ENCODE peak calls at places on chromosome 17, in five cellular contexts. One of them, this sample, is unnamed.

GRCh38 chr17:437545-437944 is 84.9 kb upstream of the RPH3AL start:
- DNase-seq in NCI-H1436: no peak
- DNase-seq in GM06990: no peak
- DNase-seq in fibroblast of the aortic adventitia: no peak
- DNase-seq in fibroblast of lung: no peak
- DNase-seq in this sample: no peak

GRCh38 chr17:8359769-8360168 is 16.7 kb downstream of the KRABD2 start:
- DNase-seq in GM06990: no peak
- DNase-seq in fibroblast of lung: peak
- DNase-seq in NCI-H1436: no peak
- DNase-seq in fibroblast of the aortic adventitia: peak
- DNase-seq in this sample: no peak

GRCh38 chr17:58991718-58992331 is 114.9 kb downstream of the TRIM37 start:
- DNase-seq in fibroblast of the aortic adventitia: peak
- DNase-seq in NCI-H1436: no peak
- DNase-seq in GM06990: peak
- DNase-seq in fibroblast of lung: peak
- DNase-seq in this sample: no peak

GRCh38 chr17:60047590-60047989 is 31.1 kb downstream of the HEATR6 start:
- DNase-seq in fibroblast of the aortic adventitia: no peak
- DNase-seq in NCI-H1436: no peak
- DNase-seq in fibroblast of lung: no peak
- DNase-seq in GM06990: no peak
- DNase-seq in this sample: no peak

GRCh38 chr17:77234695-77235094 is 93.9 kb downstream of the SEC14L1 start:
- DNase-seq in GM06990: no peak
- DNase-seq in NCI-H1436: no peak
- DNase-seq in fibroblast of the aortic adventitia: no peak
- DNase-seq in fibroblast of lung: no peak
- DNase-seq in this sample: no peak

GRCh38 chr17:8109669-8110455 is 8.5 kb downstream of the ALOXE3 start:
- DNase-seq in GM06990: peak
- DNase-seq in NCI-H1436: peak
- DNase-seq in fibroblast of the aortic adventitia: peak
- DNase-seq in fibroblast of lung: peak
- DNase-seq in this sample: no peak

GRCh38 chr17:9984768-9985167 is 79.7 kb upstream of the RCVRN start:
- DNase-seq in fibroblast of lung: no peak
- DNase-seq in fibroblast of the aortic adventitia: no peak
- DNase-seq in NCI-H1436: no peak
- DNase-seq in GM06990: no peak
- DNase-seq in this sample: no peak

GRCh38 chr17:64732336-64733006 is 70.4 kb upstream of the SMURF2 start:
- DNase-seq in fibroblast of lung: peak
- DNase-seq in fibroblast of the aortic adventitia: peak
- DNase-seq in NCI-H1436: no peak
- DNase-seq in GM06990: no peak
- DNase-seq in this sample: no peak

GRCh38 chr17:82801377-82801970 is 38.3 kb downstream of the ZNF750 start:
- DNase-seq in fibroblast of the aortic adventitia: no peak
- DNase-seq in GM06990: no peak
- DNase-seq in fibroblast of lung: no peak
- DNase-seq in NCI-H1436: no peak
- DNase-seq in this sample: no peak

GRCh38 chr17:21183468-21183867 is 30.5 kb downstream of the TMEM11 start:
- DNase-seq in GM06990: no peak
- DNase-seq in NCI-H1436: no peak
- DNase-seq in fibroblast of lung: no peak
- DNase-seq in fibroblast of the aortic adventitia: no peak
- DNase-seq in this sample: no peak

GRCh38 chr17:21358185-21358584 is 18.0 kb upstream of the KCNJ12 start:
- DNase-seq in GM06990: no peak
- DNase-seq in fibroblast of lung: no peak
- DNase-seq in fibroblast of the aortic adventitia: no peak
- DNase-seq in NCI-H1436: no peak
- DNase-seq in this sample: no peak

GRCh38 chr17:80826955-80827645 is 164.5 kb upstream of the CHMP6 start:
- DNase-seq in GM06990: no peak
- DNase-seq in fibroblast of lung: peak
- DNase-seq in fibroblast of the aortic adventitia: peak
- DNase-seq in NCI-H1436: no peak
- DNase-seq in this sample: no peak

GRCh38 chr17:36812762-36813161 is 124.5 kb upstream of the LHX1 start:
- DNase-seq in NCI-H1436: peak
- DNase-seq in fibroblast of lung: no peak
- DNase-seq in fibroblast of the aortic adventitia: no peak
- DNase-seq in GM06990: no peak
- DNase-seq in this sample: no peak

GRCh38 chr17:42055496-42055895 is 5.1 kb upstream of the C17orf113 start:
- DNase-seq in NCI-H1436: no peak
- DNase-seq in fibroblast of lung: no peak
- DNase-seq in fibroblast of the aortic adventitia: no peak
- DNase-seq in GM06990: no peak
- DNase-seq in this sample: no peak

GRCh38 chr17:9054611-9055010 is 33.3 kb downstream of the NTN1 start:
- DNase-seq in GM06990: no peak
- DNase-seq in fibroblast of the aortic adventitia: no peak
- DNase-seq in fibroblast of lung: no peak
- DNase-seq in NCI-H1436: no peak
- DNase-seq in this sample: no peak

GRCh38 chr17:68248886-68249872 is 1.3 kb downstream of the AMZ2 start:
- DNase-seq in NCI-H1436: no peak
- DNase-seq in fibroblast of the aortic adventitia: no peak
- DNase-seq in GM06990: no peak
- DNase-seq in fibroblast of lung: no peak
- DNase-seq in this sample: peak

GRCh38 chr17:27288183-27288582 is 5.7 kb upstream of the WSB1 start:
- DNase-seq in fibroblast of the aortic adventitia: no peak
- DNase-seq in NCI-H1436: no peak
- DNase-seq in fibroblast of lung: no peak
- DNase-seq in GM06990: no peak
- DNase-seq in this sample: no peak

GRCh38 chr17:55996826-55997225 is 156.4 kb upstream of the ANKFN1 start:
- DNase-seq in NCI-H1436: no peak
- DNase-seq in fibroblast of lung: peak
- DNase-seq in fibroblast of the aortic adventitia: no peak
- DNase-seq in GM06990: no peak
- DNase-seq in this sample: no peak

GRCh38 chr17:16106161-16106891 is 106.7 kb downstream of the TTC19 start:
- DNase-seq in fibroblast of lung: peak
- DNase-seq in NCI-H1436: no peak
- DNase-seq in GM06990: no peak
- DNase-seq in fibroblast of the aortic adventitia: peak
- DNase-seq in this sample: no peak

GRCh38 chr17:72407336-72408121 is 286.7 kb downstream of the SOX9 start:
- DNase-seq in NCI-H1436: peak
- DNase-seq in fibroblast of the aortic adventitia: peak
- DNase-seq in fibroblast of lung: peak
- DNase-seq in GM06990: peak
- DNase-seq in this sample: no peak

GRCh38 chr17:62075308-62075815 is 10.3 kb upstream of the MED13 start:
- DNase-seq in NCI-H1436: no peak
- DNase-seq in GM06990: no peak
- DNase-seq in fibroblast of lung: peak
- DNase-seq in fibroblast of the aortic adventitia: peak
- DNase-seq in this sample: no peak

GRCh38 chr17:3679186-3680126 is 10.8 kb downstream of the EMC6 start:
- DNase-seq in NCI-H1436: no peak
- DNase-seq in fibroblast of lung: no peak
- DNase-seq in fibroblast of the aortic adventitia: no peak
- DNase-seq in GM06990: no peak
- DNase-seq in this sample: no peak

GRCh38 chr17:67151717-67152116 is 93.3 kb downstream of the HELZ start:
- DNase-seq in fibroblast of lung: peak
- DNase-seq in NCI-H1436: no peak
- DNase-seq in GM06990: no peak
- DNase-seq in fibroblast of the aortic adventitia: peak
- DNase-seq in this sample: no peak

GRCh38 chr17:73340093-73340596 is 28.3 kb upstream of the CDC42EP4 start:
- DNase-seq in fibroblast of lung: peak
- DNase-seq in NCI-H1436: no peak
- DNase-seq in GM06990: no peak
- DNase-seq in fibroblast of the aortic adventitia: peak
- DNase-seq in this sample: no peak

GRCh38 chr17:80822021-80822699 is 169.5 kb upstream of the CHMP6 start:
- DNase-seq in fibroblast of lung: no peak
- DNase-seq in fibroblast of the aortic adventitia: no peak
- DNase-seq in GM06990: no peak
- DNase-seq in NCI-H1436: no peak
- DNase-seq in this sample: no peak